ENCODE peak calls at places on chromosome 15, in eight cellular contexts. One of them, this sample, is unnamed. For H3K4me1, the result is how much of the 10 kb centered on the place peaks cover.

GRCh38 chr15:39609166-39609918 is 28.5 kb downstream of the THBS1 start:
- DNase-seq in cardiac muscle cell: no peak
- DNase-seq in neural progenitor cell: no peak
- DNase-seq in body of pancreas: no peak
- DNase-seq in vagina: no peak
- DNase-seq in pancreas: no peak
- DNase-seq in endothelial cell of umbilical vein: no peak
- DNase-seq in ovary: no peak
- DNase-seq in this sample: no peak

GRCh38 chr15:64842099-64842940 is 605 bp downstream of the PLEKHO2 start:
- DNase-seq in cardiac muscle cell: peak
- DNase-seq in neural progenitor cell: peak
- DNase-seq in body of pancreas: no peak
- DNase-seq in vagina: no peak
- DNase-seq in pancreas: peak
- DNase-seq in endothelial cell of umbilical vein: peak
- DNase-seq in ovary: no peak
- DNase-seq in this sample: peak

GRCh38 chr15:31178705-31179104 is 77.2 kb upstream of the TRPM1 start:
- DNase-seq in cardiac muscle cell: no peak
- DNase-seq in neural progenitor cell: no peak
- DNase-seq in body of pancreas: no peak
- DNase-seq in vagina: no peak
- DNase-seq in pancreas: no peak
- DNase-seq in endothelial cell of umbilical vein: no peak
- DNase-seq in ovary: no peak
- DNase-seq in this sample: peak

GRCh38 chr15:74505837-74506514 is 35.0 kb upstream of the ARID3B start:
- DNase-seq in cardiac muscle cell: no peak
- DNase-seq in neural progenitor cell: no peak
- DNase-seq in body of pancreas: no peak
- DNase-seq in vagina: no peak
- DNase-seq in pancreas: no peak
- DNase-seq in endothelial cell of umbilical vein: no peak
- DNase-seq in ovary: no peak
- DNase-seq in this sample: no peak

GRCh38 chr15:37394402-37395099 is 294.2 kb upstream of the MEIS2 start:
- DNase-seq in cardiac muscle cell: no peak
- DNase-seq in neural progenitor cell: no peak
- DNase-seq in body of pancreas: no peak
- DNase-seq in vagina: no peak
- DNase-seq in pancreas: no peak
- DNase-seq in endothelial cell of umbilical vein: no peak
- DNase-seq in ovary: no peak
- DNase-seq in this sample: no peak

GRCh38 chr15:40084657-40085056 is 24.0 kb downstream of the BMF start:
- DNase-seq in cardiac muscle cell: no peak
- DNase-seq in neural progenitor cell: no peak
- DNase-seq in body of pancreas: no peak
- DNase-seq in vagina: no peak
- DNase-seq in pancreas: no peak
- DNase-seq in endothelial cell of umbilical vein: no peak
- DNase-seq in ovary: no peak
- DNase-seq in this sample: no peak

GRCh38 chr15:89801471-89802205 is 13.0 kb downstream of the ANPEP start:
- DNase-seq in cardiac muscle cell: no peak
- DNase-seq in neural progenitor cell: no peak
- DNase-seq in body of pancreas: no peak
- DNase-seq in vagina: no peak
- DNase-seq in pancreas: no peak
- DNase-seq in endothelial cell of umbilical vein: no peak
- DNase-seq in ovary: no peak
- DNase-seq in this sample: no peak

GRCh38 chr15:27268923-27269322 is 297.9 kb downstream of the GABRG3 start:
- DNase-seq in cardiac muscle cell: no peak
- DNase-seq in neural progenitor cell: no peak
- DNase-seq in body of pancreas: no peak
- DNase-seq in vagina: no peak
- DNase-seq in pancreas: no peak
- DNase-seq in endothelial cell of umbilical vein: no peak
- DNase-seq in ovary: no peak
- DNase-seq in this sample: no peak

GRCh38 chr15:79179108-79179561 is 88.6 kb upstream of the RASGRF1 start:
- DNase-seq in cardiac muscle cell: peak
- DNase-seq in neural progenitor cell: no peak
- DNase-seq in body of pancreas: no peak
- DNase-seq in vagina: no peak
- DNase-seq in pancreas: no peak
- DNase-seq in endothelial cell of umbilical vein: peak
- DNase-seq in ovary: no peak
- DNase-seq in this sample: no peak

GRCh38 chr15:77506311-77507150 is 85.8 kb downstream of the HMG20A start:
- DNase-seq in cardiac muscle cell: peak
- DNase-seq in neural progenitor cell: no peak
- DNase-seq in body of pancreas: peak
- DNase-seq in vagina: no peak
- DNase-seq in pancreas: no peak
- DNase-seq in endothelial cell of umbilical vein: peak
- DNase-seq in ovary: peak
- DNase-seq in this sample: peak

GRCh38 chr15:77505556-77505955 is 84.9 kb downstream of the HMG20A start:
- DNase-seq in cardiac muscle cell: no peak
- DNase-seq in neural progenitor cell: no peak
- DNase-seq in body of pancreas: no peak
- DNase-seq in vagina: no peak
- DNase-seq in pancreas: no peak
- DNase-seq in endothelial cell of umbilical vein: no peak
- DNase-seq in ovary: no peak
- DNase-seq in this sample: no peak

GRCh38 chr15:77508541-77509505 is 88.1 kb downstream of the HMG20A start:
- DNase-seq in cardiac muscle cell: peak
- DNase-seq in neural progenitor cell: no peak
- DNase-seq in body of pancreas: peak
- DNase-seq in vagina: no peak
- DNase-seq in pancreas: no peak
- DNase-seq in endothelial cell of umbilical vein: peak
- DNase-seq in ovary: no peak
- DNase-seq in this sample: peak

GRCh38 chr15:77507911-77508310 is 87.2 kb downstream of the HMG20A start:
- DNase-seq in cardiac muscle cell: peak
- DNase-seq in neural progenitor cell: no peak
- DNase-seq in body of pancreas: peak
- DNase-seq in vagina: no peak
- DNase-seq in pancreas: no peak
- DNase-seq in endothelial cell of umbilical vein: peak
- DNase-seq in ovary: peak
- DNase-seq in this sample: peak

DNA sequence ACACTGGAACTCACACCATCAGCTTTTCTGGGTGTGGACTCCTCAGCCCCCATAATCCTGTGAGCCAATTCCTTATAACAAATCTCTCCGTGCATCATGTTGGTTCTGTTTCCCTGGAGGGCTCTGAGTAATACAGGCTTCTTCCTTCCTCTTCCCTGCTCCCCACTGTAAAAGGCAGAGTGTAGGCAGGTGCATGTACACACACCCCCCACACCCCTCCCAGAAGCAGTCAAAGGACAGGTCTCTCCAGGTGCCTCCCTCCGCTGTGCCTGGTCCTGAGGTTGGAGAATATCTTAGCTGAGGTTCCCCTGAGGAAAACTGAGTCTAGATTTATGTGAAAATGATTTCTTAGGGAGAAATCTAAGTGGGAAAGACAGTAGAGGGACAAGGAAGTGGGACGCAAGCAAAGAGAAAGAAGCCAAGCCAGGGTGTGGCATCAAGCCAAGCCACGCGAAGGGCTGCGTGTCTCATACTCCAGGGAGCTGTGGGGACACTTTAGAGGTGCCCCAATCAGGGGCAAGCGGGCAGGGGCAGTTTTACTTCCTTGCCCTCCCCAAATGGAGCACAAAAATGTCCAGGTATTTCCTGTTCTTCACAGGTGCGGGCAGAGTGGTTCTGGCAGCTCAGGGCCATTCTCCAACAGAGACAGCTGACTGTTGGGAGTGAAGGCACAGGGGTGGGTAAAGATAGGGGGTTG is 86.6 kb downstream of the HMG20A start:
- DNase-seq in cardiac muscle cell: peak
- DNase-seq in neural progenitor cell: no peak
- DNase-seq in body of pancreas: peak
- DNase-seq in vagina: peak
- DNase-seq in pancreas: peak
- DNase-seq in endothelial cell of umbilical vein: peak
- DNase-seq in ovary: peak
- DNase-seq in this sample: no peak
- H3K4me1 ChIP-seq in cardiac muscle cell: under half
- H3K4me1 ChIP-seq in neural progenitor cell: half or more
- H3K4me1 ChIP-seq in body of pancreas: under half
- H3K4me1 ChIP-seq in vagina: under half
- H3K4me1 ChIP-seq in pancreas: under half
- H3K4me1 ChIP-seq in endothelial cell of umbilical vein: under half
- H3K4me1 ChIP-seq in ovary: under half
- H3K4me1 ChIP-seq in this sample: half or more

GRCh38 chr15:99550077-99550476 is 15.7 kb upstream of the MEF2A start:
- DNase-seq in cardiac muscle cell: no peak
- DNase-seq in neural progenitor cell: no peak
- DNase-seq in body of pancreas: no peak
- DNase-seq in vagina: no peak
- DNase-seq in pancreas: no peak
- DNase-seq in endothelial cell of umbilical vein: no peak
- DNase-seq in ovary: no peak
- DNase-seq in this sample: no peak

GRCh38 chr15:99556578-99556977 is 9.2 kb upstream of the MEF2A start:
- DNase-seq in cardiac muscle cell: no peak
- DNase-seq in neural progenitor cell: no peak
- DNase-seq in body of pancreas: no peak
- DNase-seq in vagina: no peak
- DNase-seq in pancreas: no peak
- DNase-seq in endothelial cell of umbilical vein: no peak
- DNase-seq in ovary: no peak
- DNase-seq in this sample: no peak

GRCh38 chr15:99555089-99555488 is 10.7 kb upstream of the MEF2A start:
- DNase-seq in cardiac muscle cell: no peak
- DNase-seq in neural progenitor cell: no peak
- DNase-seq in body of pancreas: no peak
- DNase-seq in vagina: no peak
- DNase-seq in pancreas: no peak
- DNase-seq in endothelial cell of umbilical vein: no peak
- DNase-seq in ovary: no peak
- DNase-seq in this sample: no peak

GRCh38 chr15:99556010-99556409 is 9.8 kb upstream of the MEF2A start:
- DNase-seq in cardiac muscle cell: no peak
- DNase-seq in neural progenitor cell: no peak
- DNase-seq in body of pancreas: no peak
- DNase-seq in vagina: no peak
- DNase-seq in pancreas: no peak
- DNase-seq in endothelial cell of umbilical vein: no peak
- DNase-seq in ovary: no peak
- DNase-seq in this sample: no peak

DNA sequence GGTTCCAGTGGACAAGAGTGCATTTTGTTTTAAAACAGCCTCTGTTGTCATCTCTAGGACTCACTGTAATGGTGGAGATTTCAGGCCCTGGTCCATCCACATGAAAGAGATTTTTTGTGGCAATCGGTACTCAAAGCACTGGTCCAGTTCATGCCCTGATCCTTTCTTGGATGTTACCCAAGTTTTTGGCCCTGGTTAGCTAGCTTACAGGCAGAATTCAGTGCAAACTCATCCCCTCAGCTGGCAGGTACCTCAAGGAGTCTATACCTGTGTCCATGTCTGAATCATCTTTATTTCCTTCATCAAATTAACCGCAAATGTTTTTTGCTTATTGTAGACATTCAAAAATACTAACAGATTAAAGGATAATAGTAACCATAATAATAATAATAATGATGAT is 13.7 kb upstream of the MEF2A start:
- DNase-seq in cardiac muscle cell: no peak
- DNase-seq in neural progenitor cell: no peak
- DNase-seq in body of pancreas: no peak
- DNase-seq in vagina: no peak
- DNase-seq in pancreas: no peak
- DNase-seq in endothelial cell of umbilical vein: no peak
- DNase-seq in ovary: no peak
- DNase-seq in this sample: no peak
- H3K4me1 ChIP-seq in cardiac muscle cell: under half
- H3K4me1 ChIP-seq in neural progenitor cell: under half
- H3K4me1 ChIP-seq in body of pancreas: under half
- H3K4me1 ChIP-seq in vagina: under half
- H3K4me1 ChIP-seq in pancreas: under half
- H3K4me1 ChIP-seq in endothelial cell of umbilical vein: under half
- H3K4me1 ChIP-seq in ovary: under half
- H3K4me1 ChIP-seq in this sample: under half

DNA sequence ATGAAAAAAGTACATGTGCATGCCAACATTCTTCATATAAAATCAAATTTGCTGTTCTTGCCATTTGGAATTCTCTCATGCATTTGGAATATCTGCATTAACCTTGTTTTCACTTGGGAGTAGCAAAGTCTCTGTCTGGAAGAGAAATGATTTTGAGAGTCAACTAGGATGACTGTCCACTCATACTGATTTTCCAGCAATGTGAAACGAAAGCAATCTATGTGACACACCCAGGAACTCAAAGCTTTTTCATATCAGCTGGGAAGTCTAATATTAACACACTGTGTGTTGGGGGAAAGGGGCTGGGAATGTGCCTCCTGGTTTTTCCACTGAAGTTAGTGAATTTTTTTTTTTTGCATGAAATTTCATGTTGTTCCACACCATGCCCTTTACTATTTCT is 124.9 kb downstream of the DUT start:
- DNase-seq in cardiac muscle cell: no peak
- DNase-seq in neural progenitor cell: no peak
- DNase-seq in body of pancreas: no peak
- DNase-seq in vagina: no peak
- DNase-seq in pancreas: no peak
- DNase-seq in endothelial cell of umbilical vein: no peak
- DNase-seq in ovary: no peak
- DNase-seq in this sample: no peak
- H3K4me1 ChIP-seq in cardiac muscle cell: under half
- H3K4me1 ChIP-seq in neural progenitor cell: under half
- H3K4me1 ChIP-seq in body of pancreas: under half
- H3K4me1 ChIP-seq in vagina: under half
- H3K4me1 ChIP-seq in pancreas: under half
- H3K4me1 ChIP-seq in endothelial cell of umbilical vein: under half
- H3K4me1 ChIP-seq in ovary: under half
- H3K4me1 ChIP-seq in this sample: under half

DNA sequence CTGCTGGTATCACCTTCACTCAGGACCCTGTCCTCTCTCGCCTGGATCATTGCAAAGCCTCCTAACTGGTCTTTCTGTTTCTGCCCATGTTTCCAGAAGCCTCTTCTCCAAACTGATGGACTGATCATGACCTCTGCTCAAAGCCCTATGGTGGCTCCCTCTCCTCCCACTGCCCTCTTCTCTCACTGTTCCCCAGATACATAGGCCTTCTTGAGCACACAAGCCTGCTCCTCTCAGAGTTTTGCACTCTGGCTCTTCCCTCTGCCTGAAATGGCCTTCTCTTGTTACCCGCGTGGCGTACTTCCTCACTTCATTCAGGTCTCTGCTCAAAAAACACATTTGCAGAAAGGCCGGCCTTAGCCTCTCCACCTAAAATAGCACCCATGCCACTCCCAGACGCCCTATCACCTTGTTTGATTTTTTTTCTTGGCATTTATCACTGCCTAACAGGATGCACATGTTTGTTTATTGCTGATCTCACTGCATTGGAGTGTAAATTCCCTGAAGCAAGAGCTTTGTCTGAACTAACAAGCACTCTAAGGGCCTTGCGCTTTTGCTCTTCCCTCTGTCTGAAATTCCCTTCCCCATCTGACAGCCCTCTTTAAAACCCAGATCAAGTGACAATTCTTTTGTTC is 1.4 kb upstream of the ETFA start:
- DNase-seq in cardiac muscle cell: no peak
- DNase-seq in neural progenitor cell: no peak
- DNase-seq in body of pancreas: no peak
- DNase-seq in vagina: no peak
- DNase-seq in pancreas: no peak
- DNase-seq in endothelial cell of umbilical vein: peak
- DNase-seq in ovary: no peak
- DNase-seq in this sample: no peak
- H3K4me1 ChIP-seq in cardiac muscle cell: under half
- H3K4me1 ChIP-seq in neural progenitor cell: under half
- H3K4me1 ChIP-seq in body of pancreas: under half
- H3K4me1 ChIP-seq in vagina: under half
- H3K4me1 ChIP-seq in pancreas: under half
- H3K4me1 ChIP-seq in endothelial cell of umbilical vein: under half
- H3K4me1 ChIP-seq in ovary: under half
- H3K4me1 ChIP-seq in this sample: under half